ENCODE peak calls at places on chromosomes 12 and 14, in nine cellular contexts. U is activated naive CD8-positive, alpha-beta T cell treated with anti-CD3 and anti-CD28 coated beads for 36 hours; G is retina; X is naive B cell; S is NCI-H146; Z is stimulated activated CD8-positive, alpha-beta memory T cell treated with anti-CD3 and anti-CD28 coated beads, Interleukin-2, amount 100 ng/mL, for 48 hours; T is H4; H is A549; R is AG04450. J is an unnamed sample.

GRCh38 chr12:130617219-130617618 is 98.9 kb downstream of the RIMBP2 start:
- DNase-seq in U (no peak), G (no peak), X (no peak), S (peak), Z (no peak), T (peak), H (no peak), R (no peak), J (no peak)

GRCh38 chr12:46743471-46743870 is 82.3 kb downstream of the SLC38A4 start:
- DNase-seq in U (no peak), G (no peak), X (no peak), S (no peak), Z (no peak), T (no peak), H (no peak), R (no peak), J (no peak)

GRCh38 chr14:90399541-90400444 is 3.0 kb downstream of the CALM1 start:
- DNase-seq in U (peak), G (peak), X (peak), S (peak), Z (peak), T (peak), H (peak), R (peak), J (peak)

GRCh38 chr12:77087427-77087826 is 22.1 kb upstream of the E2F7 start:
- DNase-seq in U (no peak), G (no peak), X (no peak), S (no peak), Z (no peak), T (no peak), H (no peak), R (peak), J (peak)

GRCh38 chr14:91372680-91373495 is 44.7 kb downstream of the CCDC88C start:
- DNase-seq in U (peak), G (no peak), X (peak), S (peak), Z (no peak), T (no peak), H (no peak), R (no peak), J (no peak)

GRCh38 chr12:46160081-46160980 is 108.5 kb downstream of the SLC38A1 start:
- DNase-seq in U (no peak), G (peak), X (no peak), S (peak), Z (no peak), T (peak), H (no peak), R (no peak), J (peak)

GRCh38 chr12:68336754-68337343 is 4.7 kb upstream of the MDM1 start:
- DNase-seq in U (no peak), G (no peak), X (no peak), S (peak), Z (no peak), T (no peak), H (peak), R (no peak), J (no peak)

GRCh38 chr14:78202976-78203375 is 32.8 kb downstream of the NRXN3 start:
- DNase-seq in U (no peak), G (no peak), X (no peak), S (peak), Z (no peak), T (no peak), H (no peak), R (no peak), J (no peak)

GRCh38 chr12:100464529-100464928 is 9.1 kb upstream of the NR1H4 start:
- DNase-seq in U (no peak), G (no peak), X (no peak), S (no peak), Z (no peak), T (no peak), H (no peak), R (no peak), J (no peak)

GRCh38 chr14:90409209-90409730 is 12.4 kb downstream of the CALM1 start:
- DNase-seq in U (no peak), G (no peak), X (no peak), S (no peak), Z (no peak), T (peak), H (peak), R (peak), J (peak)

GRCh38 chr12:30908389-30909087 is 18.0 kb upstream of the TSPAN11 start:
- DNase-seq in U (no peak), G (no peak), X (no peak), S (peak), Z (no peak), T (peak), H (no peak), R (peak), J (peak)

GRCh38 chr12:108516511-108517275 is 1.6 kb downstream of the FICD start:
- DNase-seq in U (no peak), G (no peak), X (no peak), S (peak), Z (no peak), T (no peak), H (peak), R (no peak), J (peak)

GRCh38 chr12:57590892-57591566 is at the start of gene PIP4K2C:
- DNase-seq in U (peak), G (peak), X (peak), S (peak), Z (peak), T (peak), H (peak), R (no peak), J (peak)

GRCh38 chr14:23125933-23126524 is 7.0 kb upstream of the CEBPE start:
- DNase-seq in U (no peak), G (no peak), X (no peak), S (no peak), Z (no peak), T (no peak), H (no peak), R (no peak), J (no peak)

GRCh38 chr12:11861155-11861863 is 209.4 kb upstream of the BCL2L14 start:
- DNase-seq in U (no peak), G (no peak), X (no peak), S (no peak), Z (no peak), T (no peak), H (no peak), R (no peak), J (no peak)

J was measured in GM03348.